ENCODE peak calls at places on chromosomes 12 and 14, in five cellular contexts. T is neuronal stem cell, F is mesenchymal stem cell, Y is IMR-90, E is H1. L is an unnamed sample.

GRCh38 chr14:63204407-63205280 is at the start of gene RHOJ:
- DNase-seq in T (peak; percentile 27), E (peak; percentile 61), Y (peak; percentile 32), F (no peak), L (peak; percentile 71)

GRCh38 chr14:51862171-51862838 is 1.9 kb downstream of the GNG2 start:
- DNase-seq in T (no peak), E (no peak), Y (peak; percentile 19), F (peak; percentile 23), L (no peak)

GRCh38 chr14:72608391-72609204 is 285.3 kb downstream of the DPF3 start:
- DNase-seq in Y (peak; percentile 97), T (no peak), E (peak; percentile 11), F (peak; percentile 97), L (no peak)

GRCh38 chr14:52040598-52040997 is 28.3 kb downstream of the NID2 start:
- DNase-seq in F (no peak), Y (no peak), T (no peak), E (no peak), L (no peak)

GRCh38 chr12:45973526-45973925 is 16.8 kb downstream of the SCAF11 start:
- DNase-seq in T (no peak), Y (peak; percentile 22), E (no peak), F (no peak), L (no peak)

GRCh38 chr12:4720637-4720995 is 416 bp downstream of the GALNT8 start:
- DNase-seq in Y (no peak), F (no peak), T (no peak), E (no peak), L (peak; percentile 68)

GRCh38 chr14:88929656-88930436 is 105.4 kb downstream of the TTC8 start:
- DNase-seq in F (no peak), Y (no peak), T (no peak), E (peak; percentile 56), L (peak; percentile 36)

GRCh38 chr14:69475194-69475818 is 9.2 kb upstream of the PLEKHD1 start:
- DNase-seq in T (no peak), F (peak; percentile 17), E (no peak), Y (peak; percentile 7), L (no peak)

GRCh38 chr12:27511031-27511722 is 12.8 kb upstream of the PPFIBP1 start:
- DNase-seq in Y (peak; percentile 72), E (no peak), F (no peak), T (no peak), L (no peak)

GRCh38 chr14:55936691-55937090 is 181.5 kb upstream of the PELI2 start:
- DNase-seq in F (no peak), T (no peak), E (no peak), Y (no peak), L (peak; percentile 46)

GRCh38 chr14:97107760-97108159 is 310.6 kb downstream of the VRK1 start:
- DNase-seq in F (no peak), Y (no peak), T (no peak), E (no peak), L (no peak)

GRCh38 chr12:29039013-29039412 is 110.1 kb upstream of the FAR2 start:
- DNase-seq in T (no peak), E (no peak), Y (peak; percentile 83), F (peak; percentile 95), L (no peak)

GRCh38 chr12:76883151-76883550 is 4.3 kb upstream of the CSRP2 start:
- DNase-seq in F (peak; percentile 28), Y (peak; percentile 84), E (no peak), T (no peak), L (no peak)

GRCh38 chr12:66549050-66549389 is 129.9 kb downstream of the GRIP1 start:
- DNase-seq in F (no peak), Y (no peak), T (no peak), E (no peak), L (no peak)

GRCh38 chr14:94045563-94046345 is 19.6 kb downstream of the OTUB2 start:
- DNase-seq in F (no peak), T (no peak), Y (no peak), E (no peak), L (peak; percentile 8)

GRCh38 chr14:23829736-23830474 is 123.7 kb upstream of the DHRS4 start:
- DNase-seq in Y (peak; percentile 82), E (no peak), F (peak; percentile 73), T (no peak), L (no peak)

GRCh38 chr14:104642540-104642868 is 37.9 kb upstream of the TMEM179 start:
- DNase-seq in F (no peak), Y (no peak), E (no peak), T (no peak), L (no peak)

GRCh38 chr14:93717222-93717967 is 70.9 kb downstream of the PRIMA1 start:
- DNase-seq in Y (no peak), F (no peak), T (no peak), E (no peak), L (no peak)

GRCh38 chr14:66638688-66639087 is 130.7 kb downstream of the GPHN start:
- DNase-seq in T (no peak), F (peak; percentile 25), E (no peak), Y (peak; percentile 50), L (no peak)

GRCh38 chr12:53071591-53072551 is 7.3 kb downstream of the SPRYD3 start:
- DNase-seq in E (no peak), Y (peak; percentile 33), F (no peak), T (no peak), L (peak; percentile 34)

GRCh38 chr12:128829870-128830504 is 6.2 kb upstream of the SLC15A4 start:
- DNase-seq in F (no peak), Y (no peak), T (no peak), E (no peak), L (no peak)

GRCh38 chr12:4643747-4644146 is 5.1 kb downstream of the AKAP3 start:
- DNase-seq in T (no peak), F (no peak), E (no peak), Y (no peak), L (no peak)

GRCh38 chr12:54131641-54132280 is 57.0 kb downstream of the SMUG1 start:
- DNase-seq in E (no peak), Y (no peak), T (no peak), F (no peak), L (no peak)

GRCh38 chr12:52215587-52216031 is 17.4 kb upstream of the KRT7 start:
- DNase-seq in E (no peak), T (no peak), Y (peak; percentile 79), F (peak; percentile 43), L (no peak)

GRCh38 chr12:93176166-93176565 is 201.6 kb upstream of the NUDT4 start:
- DNase-seq in Y (peak; percentile 76), T (no peak), F (peak; percentile 69), E (no peak), L (no peak)

GRCh38 chr12:43307126-43307525 is 244.9 kb downstream of the ADAMTS20 start:
- DNase-seq in Y (no peak), T (no peak), E (no peak), F (no peak), L (no peak)
- H3K9ac ChIP-seq in Y (no peak overlapping the region), T (no peak overlapping the region), E (no peak overlapping the region), F (no peak overlapping the region), L (no peak overlapping the region)

DNA sequence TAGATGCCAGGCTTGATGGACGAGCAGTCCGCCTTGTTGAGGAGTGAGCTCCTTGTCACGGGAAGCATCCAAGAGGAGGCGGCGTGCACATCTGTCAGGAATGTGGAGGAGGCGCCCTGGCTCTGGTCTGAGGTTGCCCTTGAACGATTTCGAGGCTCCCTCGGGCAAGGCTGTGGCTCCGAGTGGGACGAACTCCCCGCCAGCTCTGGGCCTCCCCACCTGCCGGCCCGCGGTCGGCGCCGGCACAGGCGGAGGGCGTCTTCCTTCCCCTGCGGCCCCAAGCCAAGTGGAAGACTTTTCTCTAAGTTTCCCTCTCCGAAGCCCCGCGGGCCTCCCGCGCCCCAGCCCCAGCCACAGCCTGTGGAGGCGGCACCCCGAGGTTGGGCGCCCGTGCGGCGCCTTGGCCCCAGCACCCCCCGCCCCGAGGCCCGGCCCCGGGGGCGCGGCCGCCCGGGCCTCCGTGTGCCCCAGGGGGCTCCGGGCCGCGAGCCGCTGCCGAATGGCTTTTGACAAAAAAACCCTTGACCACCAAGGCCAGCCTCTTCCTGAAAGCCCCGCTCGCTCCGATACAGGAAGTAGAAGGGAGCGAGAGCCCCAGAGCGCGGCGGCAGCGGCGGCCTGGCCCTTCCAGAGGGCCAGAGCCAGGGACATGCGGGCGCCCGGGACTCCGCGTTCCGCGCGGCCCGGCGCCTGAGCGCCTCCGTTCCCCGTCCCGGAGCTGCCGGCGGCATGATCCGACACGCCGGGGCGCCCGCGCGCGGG is at the start of gene RIN3:
- DNase-seq in F (peak; percentile 82), T (peak; percentile 31), E (peak; percentile 72), Y (peak; percentile 65), L (peak; percentile 72)
- H2BK120ac ChIP-seq in F (peak within 1 kb of the TSS; percentile 93), T (peak within 1 kb of the TSS; percentile 82), E (no peak within 1 kb of the TSS), Y (peak within 1 kb of the TSS; percentile 89), L (no peak within 1 kb of the TSS)

DNA sequence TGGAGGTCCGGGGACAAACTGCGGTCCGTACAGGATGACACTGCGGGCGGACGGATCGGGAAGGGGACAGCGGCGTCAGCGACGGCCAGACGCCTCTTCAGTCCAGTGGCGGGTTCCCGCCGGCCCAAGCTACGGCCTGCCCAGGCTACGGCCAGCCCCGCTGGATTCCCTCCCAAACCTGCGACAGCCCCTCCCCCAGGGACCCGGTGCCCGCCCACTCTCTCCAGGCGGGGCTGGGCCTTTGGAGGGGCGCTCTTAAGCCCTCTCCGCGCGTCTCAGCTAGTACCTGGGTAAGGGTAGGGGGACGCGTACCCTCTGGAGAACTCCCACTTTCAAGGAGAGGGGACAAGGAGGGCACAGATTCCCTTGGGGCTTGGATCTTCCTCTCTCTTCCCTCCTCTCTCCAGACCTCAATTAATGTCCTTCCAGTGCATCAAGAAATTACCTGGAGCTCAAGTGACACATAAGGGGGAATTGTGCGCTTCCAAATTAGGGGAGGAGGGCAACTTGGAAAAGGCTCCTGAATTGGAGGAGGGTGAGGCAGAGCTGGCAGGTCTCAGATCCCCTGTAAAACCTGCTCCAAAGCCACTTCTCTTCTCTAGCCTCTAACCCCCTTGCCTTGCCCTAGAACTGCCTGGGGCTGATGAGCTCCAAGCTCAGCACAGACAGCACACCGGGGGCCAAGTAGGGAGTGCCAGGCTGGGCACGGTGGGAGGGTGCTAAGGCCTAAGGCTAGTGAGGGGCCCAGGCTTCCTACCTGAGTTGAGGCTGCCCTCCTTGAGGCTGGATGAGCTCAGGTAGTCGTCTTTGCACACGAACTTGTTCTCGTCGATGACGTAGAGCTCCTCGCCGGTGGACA is 3.1 kb downstream of the LHX5 start:
- DNase-seq in T (peak; percentile 30), E (peak; percentile 56), F (no peak), Y (no peak), L (peak; percentile 78)
- H3K9ac ChIP-seq in T (peak overlapping the region; percentile 71), E (no peak overlapping the region), F (no peak overlapping the region), Y (no peak overlapping the region), L (no peak overlapping the region)

GRCh38 chr12:108442910-108443309 is 72.2 kb upstream of the FICD start:
- DNase-seq in F (no peak), Y (no peak), E (no peak), T (no peak), L (no peak)
- H2BK120ac ChIP-seq in F (no peak overlapping the region), Y (no peak overlapping the region), E (peak overlapping the region; percentile 44), T (no peak overlapping the region), L (peak overlapping the region; percentile 23)